ENCODE peak calls at places on chromosomes 4 and X, in four cellular contexts. S is HepG2, J is H1, T is GM12878. X is an unnamed sample. For H3K4me1 and H3K9me3, the result is how much of the 10 kb centered on the place peaks cover.

GRCh38 chr4:15740764-15741404 is 37.2 kb upstream of the CD38 start:
- DNase-seq in S (peak), J (no peak), T (no peak), X (no peak)

GRCh38 chrX:150704030-150704613 is 10.9 kb downstream of the MTMR1 start:
- DNase-seq in S (no peak), J (no peak), T (no peak), X (no peak)

GRCh38 chrX:129403974-129404669 is 119.2 kb downstream of the SMARCA1 start:
- DNase-seq in S (no peak), J (no peak), T (no peak), X (no peak)

GRCh38 chr4:74311696-74312313 is 3.5 kb downstream of the EPGN start:
- DNase-seq in S (peak), J (no peak), T (peak), X (peak)

GRCh38 chrX:11953615-11954014 is 184.7 kb upstream of the FRMPD4 start:
- DNase-seq in S (no peak), J (no peak), T (no peak), X (peak)

GRCh38 chr4:154720618-154721267 is 23.1 kb upstream of the LRAT start:
- DNase-seq in S (no peak), J (no peak), T (no peak), X (no peak)

GRCh38 chrX:69065451-69065850 is 99.8 kb downstream of the PJA1 start:
- DNase-seq in S (no peak), J (peak), T (no peak), X (no peak)

GRCh38 chrX:101442095-101442494 is 34.1 kb downstream of the HNRNPH2 start:
- DNase-seq in S (no peak), J (no peak), T (no peak), X (no peak)

GRCh38 chrX:9089652-9090051 is 55.7 kb upstream of the FAM9B start:
- DNase-seq in S (no peak), J (no peak), T (no peak), X (no peak)

GRCh38 chr4:28675582-28675981 is 1814.9 kb downstream of the STIM2 start:
- DNase-seq in S (no peak), J (no peak), T (no peak), X (no peak)

GRCh38 chr4:80268081-80268823 is 1.8 kb downstream of the FGF5 start:
- DNase-seq in S (no peak), J (peak), T (no peak), X (no peak)

GRCh38 chrX:18010251-18010650 is 149.2 kb upstream of the RAI2 start:
- DNase-seq in S (no peak), J (no peak), T (no peak), X (no peak)

GRCh38 chr4:103928370-103928769 is 208.6 kb upstream of the TACR3 start:
- DNase-seq in S (no peak), J (no peak), T (no peak), X (no peak)

GRCh38 chr4:18931643-18932373 is 910.3 kb upstream of the LCORL start:
- DNase-seq in S (no peak), J (no peak), T (no peak), X (no peak)

GRCh38 chr4:188015025-188015778 is 19.6 kb downstream of the ZFP42 start:
- DNase-seq in S (no peak), J (no peak), T (no peak), X (no peak)

DNA sequence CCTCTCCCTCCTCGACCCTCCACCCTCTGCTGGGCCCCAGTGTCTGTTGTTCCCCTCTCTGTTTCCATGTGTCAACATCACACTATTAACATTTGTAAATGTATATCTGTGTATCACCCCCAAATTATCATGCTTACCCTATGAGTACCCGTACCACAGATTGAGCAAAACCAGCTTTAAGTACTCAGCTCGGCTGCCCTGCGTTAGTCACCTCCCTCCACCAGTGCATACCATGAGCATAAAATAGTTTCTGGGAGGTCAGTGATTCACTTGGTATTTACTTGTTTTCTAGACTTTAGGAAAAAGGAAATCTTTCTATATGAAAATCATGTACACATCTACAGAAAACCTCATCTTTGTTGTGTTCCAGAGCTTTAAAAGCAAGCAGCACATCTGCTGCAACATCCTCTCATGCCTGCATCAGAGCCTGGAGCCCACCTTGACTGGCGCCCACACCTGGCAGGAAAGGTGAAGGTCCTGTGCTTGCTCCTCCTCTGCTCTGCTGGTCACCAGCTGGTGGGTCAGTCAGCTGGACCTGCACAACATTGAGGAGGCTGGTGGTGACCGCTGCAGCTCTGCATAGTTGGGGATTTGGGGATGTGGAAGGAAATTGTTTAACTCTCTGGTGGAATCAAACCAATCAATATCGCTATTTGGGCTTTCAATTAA is 214.4 kb upstream of the KLF3 start:
- DNase-seq in S (peak), J (no peak), T (no peak), X (no peak)
- TF ChIP-seq SUZ12 in S (no peak), J (no peak), T (no peak), X (no peak)

GRCh38 chr4:168842186-168842585 is 167.9 kb downstream of the CBR4 start:
- DNase-seq in S (no peak), J (no peak), T (no peak), X (no peak)

GRCh38 chr4:168839758-168840385 is 170.2 kb downstream of the CBR4 start:
- DNase-seq in S (no peak), J (no peak), T (no peak), X (no peak)

GRCh38 chr4:168841682-168842019 is 168.4 kb downstream of the CBR4 start:
- DNase-seq in S (no peak), J (no peak), T (no peak), X (no peak)

GRCh38 chr4:168840988-168841681 is 168.9 kb downstream of the CBR4 start:
- DNase-seq in S (no peak), J (no peak), T (no peak), X (no peak)

DNA sequence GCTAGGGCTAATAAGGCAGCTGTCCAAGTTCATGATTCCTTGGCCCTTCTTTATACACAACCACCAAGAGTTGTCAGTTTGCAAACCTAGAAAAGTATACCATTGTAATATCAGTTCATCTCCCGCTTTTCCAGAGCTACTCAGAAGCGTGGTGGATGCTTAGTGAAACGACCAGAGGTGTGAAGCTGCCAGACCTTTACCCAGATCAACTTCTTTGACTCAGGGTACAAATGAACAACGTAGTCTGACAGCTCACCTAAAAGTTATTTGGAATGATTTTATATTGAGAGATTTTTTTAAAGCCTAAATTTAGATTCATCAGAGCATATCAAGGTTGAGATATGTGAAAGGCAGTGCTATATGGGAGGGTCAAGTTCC is 169.7 kb downstream of the CBR4 start:
- DNase-seq in S (no peak), J (no peak), T (no peak), X (no peak)
- H3K4me1 ChIP-seq in S (under half), J (under half), T (under half), X (under half)

DNA sequence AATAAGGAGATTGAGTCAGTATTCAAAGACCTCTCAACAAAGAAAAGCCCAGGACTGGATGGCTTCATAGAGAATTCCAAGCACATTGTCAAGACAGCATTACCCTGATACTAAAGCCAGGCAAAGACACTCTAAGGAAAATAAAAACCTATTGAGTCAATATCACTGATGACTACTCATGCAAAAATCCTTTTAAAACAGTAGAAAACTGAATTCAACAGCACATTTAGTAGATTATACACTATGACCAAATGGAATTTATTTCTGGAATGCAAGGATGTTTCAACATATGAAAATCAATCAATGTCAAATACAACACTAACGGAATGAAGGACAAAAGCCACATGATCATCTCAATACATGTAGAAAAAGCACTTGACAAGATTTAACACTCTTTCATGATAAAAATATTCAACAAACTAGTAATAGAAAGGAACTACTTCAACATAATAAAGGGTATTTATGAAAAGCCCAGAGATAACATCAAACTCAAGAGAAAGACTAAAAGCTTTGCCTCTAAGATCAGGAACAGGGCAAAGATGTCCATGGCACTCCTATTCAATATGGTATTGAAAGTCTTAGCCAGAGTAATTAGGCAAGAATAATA is 633.3 kb downstream of the ANKRD50 start:
- DNase-seq in S (no peak), J (no peak), T (no peak), X (no peak)
- H3K9me3 ChIP-seq in S (under half), J (under half), T (under half), X (under half)

DNA sequence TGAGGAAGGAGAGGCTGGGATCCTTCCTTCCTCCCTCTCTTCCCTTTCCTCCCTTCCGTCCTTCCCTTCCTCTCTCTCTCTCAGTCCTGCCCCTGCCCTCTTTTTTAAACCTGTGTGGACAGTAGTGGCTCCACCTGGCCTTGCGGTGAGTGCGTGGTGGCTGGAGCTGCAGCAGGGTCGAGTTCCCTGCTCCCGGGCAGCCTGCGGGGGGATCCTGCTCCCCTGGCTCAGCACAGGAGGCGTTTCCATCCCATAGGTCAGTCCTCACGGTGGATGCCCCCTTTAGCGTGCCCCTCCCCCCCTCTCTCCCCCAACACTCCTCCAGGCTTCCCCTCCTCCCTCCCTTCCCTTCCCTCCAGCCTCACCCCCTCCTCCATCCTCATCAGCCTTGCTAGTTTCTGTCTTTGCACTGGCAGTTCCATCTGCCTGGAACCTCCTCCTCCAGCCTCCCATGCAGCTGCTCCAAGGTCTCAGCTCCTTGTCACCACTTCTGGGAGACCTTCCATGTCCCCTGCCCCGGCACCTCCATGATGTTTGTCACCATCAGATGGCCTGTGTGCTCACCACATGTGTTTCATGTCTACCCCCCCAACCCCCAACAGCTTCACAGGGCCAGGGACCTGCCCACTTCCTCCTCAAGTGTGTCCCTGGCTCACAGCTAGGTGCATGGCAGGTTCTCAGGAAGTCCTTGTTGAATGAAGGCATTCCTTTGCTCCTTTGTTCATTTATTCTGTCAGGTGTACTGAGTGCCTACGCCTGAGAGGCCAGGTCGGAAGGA is 68.4 kb downstream of the PSAPL1 start:
- DNase-seq in S (no peak), J (no peak), T (no peak), X (no peak)
- TF ChIP-seq SUZ12 in S (no peak), J (no peak), T (no peak), X (no peak)